ENCODE peak calls at places on chromosomes 3 and 15, in four cellular contexts. W, E, D and Z are unnamed samples.

GRCh38 chr15:48644827-48645557 is 517 bp downstream of the FBN1 start:
- DNase-seq in W (no peak), E (no peak), D (no peak), Z (peak; percentile 26)

GRCh38 chr3:179098388-179099077 is 26.9 kb upstream of the ZMAT3 start:
- DNase-seq in W (no peak), D (peak; percentile 24), E (no peak), Z (no peak)

GRCh38 chr15:87228460-87228859 is 1028.1 kb downstream of the NTRK3 start:
- DNase-seq in D (no peak), W (no peak), E (no peak), Z (no peak)

GRCh38 chr15:41610048-41610447 is 50.2 kb upstream of the MGA start:
- DNase-seq in D (no peak), W (no peak), E (no peak), Z (no peak)

GRCh38 chr3:195467641-195468390 is 25.0 kb upstream of the ACAP2 start:
- DNase-seq in W (no peak), E (no peak), D (no peak), Z (no peak)

GRCh38 chr15:57696146-57696545 is 10.4 kb upstream of the POLR2M start:
- DNase-seq in E (no peak), W (no peak), D (no peak), Z (no peak)

GRCh38 chr15:67594793-67595192 is 52.3 kb downstream of the MAP2K5 start:
- DNase-seq in E (no peak), W (no peak), D (no peak), Z (no peak)

GRCh38 chr3:15606434-15606891 is 4.9 kb downstream of the BTD start:
- DNase-seq in E (no peak), D (no peak), W (peak; percentile 92), Z (no peak)

GRCh38 chr15:90037961-90038633 is 37.0 kb downstream of the ZNF710 start:
- DNase-seq in E (peak; percentile 89), D (no peak), W (peak; percentile 52), Z (no peak)

GRCh38 chr3:14440531-14441239 is 38.3 kb downstream of the SLC6A6 start:
- DNase-seq in E (no peak), W (no peak), D (peak; percentile 43), Z (no peak)

GRCh38 chr3:71062037-71062919 is 521.2 kb downstream of the FOXP1 start:
- DNase-seq in D (no peak), E (no peak), W (no peak), Z (no peak)

GRCh38 chr15:53586815-53587214 is 172.6 kb downstream of the WDR72 start:
- DNase-seq in D (peak; percentile 26), E (no peak), W (peak; percentile 37), Z (peak; percentile 11)

GRCh38 chr15:66859688-66860253 is 157.7 kb downstream of the SMAD6 start:
- DNase-seq in W (no peak), D (no peak), E (no peak), Z (no peak)

GRCh38 chr3:66053783-66054094 is 15.0 kb upstream of the MAGI1 start:
- DNase-seq in W (no peak), E (no peak), D (no peak), Z (no peak)

GRCh38 chr15:29061746-29062660 is 176.2 kb downstream of the APBA2 start:
- DNase-seq in E (no peak), W (no peak), D (no peak), Z (no peak)

GRCh38 chr3:42019144-42019952 is 57.4 kb upstream of the ULK4 start:
- DNase-seq in D (no peak), W (peak; percentile 63), E (no peak), Z (no peak)

GRCh38 chr15:66766282-66767228 is 64.5 kb downstream of the SMAD6 start:
- DNase-seq in E (no peak), D (no peak), W (no peak), Z (no peak)

GRCh38 chr3:54133196-54133595 is 10.8 kb downstream of the CACNA2D3 start:
- DNase-seq in D (no peak), E (no peak), W (no peak), Z (no peak)

GRCh38 chr15:38699633-38700230 is 135.1 kb upstream of the RASGRP1 start:
- DNase-seq in E (no peak), W (peak; percentile 44), D (peak; percentile 74), Z (peak; percentile 48)

GRCh38 chr15:40590635-40591105 is 3.4 kb upstream of the KNL1 start:
- DNase-seq in E (no peak), D (no peak), W (no peak), Z (no peak)

GRCh38 chr15:86231864-86232801 is 152.5 kb downstream of the AGBL1 start:
- DNase-seq in D (peak; percentile 14), E (no peak), W (peak; percentile 12), Z (peak; percentile 56)

GRCh38 chr15:33089878-33090757 is 104.4 kb downstream of the FMN1 start:
- DNase-seq in E (no peak), W (no peak), D (no peak), Z (no peak)

GRCh38 chr3:139353920-139354556 is 10.2 kb downstream of the MRPS22 start:
- DNase-seq in W (peak; percentile 62), D (peak; percentile 63), E (no peak), Z (peak; percentile 65)

GRCh38 chr3:174859109-174859735 is at the start of gene NAALADL2:
- DNase-seq in W (no peak), D (no peak), E (no peak), Z (no peak)

GRCh38 chr3:160951677-160952487 is 153.3 kb downstream of the B3GALNT1 start:
- DNase-seq in E (no peak), W (no peak), D (no peak), Z (no peak)

GRCh38 chr3:4568831-4569230 is 75.7 kb downstream of the ITPR1 start:
- DNase-seq in W (no peak), D (no peak), E (no peak), Z (no peak)

GRCh38 chr3:125055913-125056705 is at the start of gene HEG1:
- DNase-seq in D (peak; percentile 66), E (no peak), W (peak; percentile 55), Z (peak; percentile 83)

GRCh38 chr3:41681479-41681878 is 280.4 kb downstream of the ULK4 start:
- DNase-seq in W (peak; percentile 79), E (no peak), D (no peak), Z (no peak)

GRCh38 chr3:111521881-111522280 is 20.1 kb upstream of the CD96 start:
- DNase-seq in E (no peak), D (no peak), W (no peak), Z (no peak)

DNA sequence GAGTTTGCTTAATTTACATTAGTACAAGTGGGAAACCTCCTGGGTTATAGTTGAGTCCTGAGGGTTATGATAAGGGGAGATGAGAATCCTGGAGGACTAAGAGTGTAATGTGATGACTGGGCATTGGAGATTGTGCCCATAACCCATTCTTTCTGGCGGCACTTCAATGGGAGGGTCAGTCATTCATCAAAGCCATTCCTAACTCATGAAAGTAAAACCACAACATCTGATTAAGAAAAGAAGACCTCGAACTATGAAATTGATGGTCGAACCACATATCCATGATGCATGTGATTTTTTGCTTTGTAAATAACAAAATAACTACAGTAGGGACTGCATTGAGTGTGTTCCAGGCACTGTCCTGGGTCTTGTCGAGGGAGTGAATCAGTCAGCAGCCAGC is 215.1 kb downstream of the SHQ1 start:
- DNase-seq in E (no peak), D (no peak), W (no peak), Z (no peak)
- TF ChIP-seq FOXK2 in E (no peak), D (no peak), W (no peak), Z (no peak)

DNA sequence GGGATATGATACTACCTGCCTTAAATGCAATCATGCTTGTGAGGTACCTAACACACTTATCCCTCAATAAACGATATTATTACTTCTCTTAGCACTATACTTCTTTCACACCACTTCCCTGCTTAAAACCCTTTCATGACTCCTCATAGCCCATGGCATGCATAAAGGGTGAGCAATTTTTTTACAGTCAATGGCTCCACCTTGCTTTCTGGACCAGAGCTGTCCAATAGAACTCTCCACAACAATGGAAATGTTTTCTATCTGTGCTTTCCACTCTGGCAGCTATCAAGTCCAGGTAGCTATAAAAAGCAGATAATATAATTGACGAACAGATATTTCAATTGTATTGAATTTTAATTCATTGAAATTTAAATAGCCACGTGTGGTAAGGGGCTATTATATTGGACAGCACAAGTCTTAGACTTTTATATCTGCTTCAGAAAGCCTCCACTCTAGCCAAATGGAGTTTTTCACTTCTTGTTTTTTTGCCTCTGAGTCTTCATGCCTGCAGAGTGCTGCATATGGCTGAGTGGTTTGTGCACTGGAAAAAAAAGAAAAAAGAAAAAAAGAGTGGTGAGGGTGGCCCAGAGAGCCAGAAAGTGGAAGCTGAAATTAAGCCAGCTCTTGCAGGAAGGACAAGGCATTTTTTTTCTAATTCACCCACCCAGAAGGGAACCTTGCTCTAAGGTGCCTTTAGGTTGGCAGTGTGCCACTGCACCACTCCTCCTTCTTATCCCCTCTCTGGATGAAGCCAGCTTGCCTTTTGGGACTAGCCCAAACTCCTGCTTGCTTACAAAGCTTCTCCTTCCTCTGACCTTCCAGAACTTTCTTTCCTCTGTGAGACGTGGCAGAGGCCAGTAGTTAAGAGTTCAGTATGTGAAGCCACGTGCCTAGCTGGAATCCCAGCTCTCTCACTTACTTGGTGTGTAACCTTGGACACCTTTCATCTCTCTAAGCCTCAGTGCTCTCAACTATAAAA is 239.0 kb upstream of the LRTM1 start:
- DNase-seq in E (peak; percentile 15), W (no peak), D (no peak), Z (no peak)
- TF ChIP-seq TARDBP in E (no peak), W (no peak), D (no peak), Z (no peak)

GRCh38 chr3:277873-278272 is 81.3 kb downstream of the CHL1 start:
- DNase-seq in D (no peak), W (no peak), E (no peak), Z (no peak)
- TF ChIP-seq FOXK2 in D (no peak), W (no peak), E (no peak), Z (no peak)

GRCh38 chr3:127773752-127774395 is 48.4 kb downstream of the MGLL start:
- DNase-seq in D (no peak), E (no peak), W (no peak), Z (no peak)

GRCh38 chr3:127774647-127775046 is 47.7 kb downstream of the MGLL start:
- DNase-seq in E (no peak), W (no peak), D (no peak), Z (no peak)

GRCh38 chr3:127777332-127777731 is 45.0 kb downstream of the MGLL start:
- DNase-seq in W (no peak), E (no peak), D (no peak), Z (no peak)

GRCh38 chr3:127776347-127776746 is 46.0 kb downstream of the MGLL start:
- DNase-seq in E (no peak), W (no peak), D (no peak), Z (no peak)

DNA sequence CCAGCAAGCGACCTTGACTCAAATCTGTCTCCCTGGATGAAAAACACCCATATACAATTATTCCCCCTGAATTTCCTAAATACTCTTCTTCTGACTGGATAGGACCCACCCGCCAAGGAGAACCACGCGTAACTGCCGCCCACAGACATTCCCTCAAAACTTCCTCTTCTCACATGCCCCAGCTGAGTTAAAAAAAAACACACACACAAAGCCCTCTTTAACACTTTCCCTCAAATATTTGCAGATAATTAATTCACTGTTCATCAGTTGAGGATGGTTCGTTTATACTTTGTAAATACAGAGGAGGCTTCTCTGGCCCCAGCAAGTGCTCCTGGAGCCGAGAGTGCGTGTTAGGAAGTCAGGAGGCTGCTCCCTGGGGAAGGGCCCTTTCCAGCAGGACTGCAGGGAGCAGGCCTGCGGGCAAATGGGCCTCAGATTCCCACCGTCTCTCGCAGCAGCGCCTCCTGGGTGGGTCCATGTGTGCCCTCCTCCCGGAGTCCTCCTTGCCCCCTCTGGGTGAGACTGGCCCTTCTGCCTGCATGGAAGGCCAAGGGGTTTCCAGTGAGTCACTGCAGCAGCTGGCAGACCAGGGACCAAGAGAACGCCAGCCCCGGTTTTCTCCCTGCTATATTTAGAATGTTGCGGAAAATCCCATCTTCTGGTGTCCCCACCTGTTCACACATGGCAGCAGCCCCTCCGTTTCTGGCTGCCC is 46.8 kb downstream of the MGLL start:
- DNase-seq in D (no peak), E (no peak), W (no peak), Z (no peak)
- TF ChIP-seq TARDBP in D (no peak), E (no peak), W (no peak), Z (no peak)